ENCODE peak calls at places on chromosomes 13 and 19, in six cellular contexts. B is psoas muscle, I is gastrocnemius medialis, U is breast epithelium, D is endothelial cell of umbilical vein, E is cardiac muscle cell. V is an unnamed sample. For H3K4me1 and H3K36me3, the result is how much of the 10 kb centered on the place peaks cover.

GRCh38 chr13:80100636-80101035 is 240.3 kb downstream of the SPRY2 start:
- DNase-seq in B (no peak), I (no peak), U (no peak), D (no peak), E (peak), V (no peak)

GRCh38 chr19:51507209-51507608 is 5.6 kb upstream of the SIGLEC12 start:
- DNase-seq in B (no peak), I (no peak), U (no peak), D (no peak), E (no peak), V (no peak)

GRCh38 chr13:108226184-108226583 is 8.0 kb downstream of the ABHD13 start:
- DNase-seq in B (no peak), I (no peak), U (no peak), D (no peak), E (no peak), V (no peak)

GRCh38 chr19:27746691-27747380 is 1466.1 kb downstream of the UQCRFS1 start:
- DNase-seq in B (peak), I (no peak), U (peak), D (no peak), E (peak), V (peak)

GRCh38 chr19:22622020-22622419 is 12.1 kb upstream of the ZNF492 start:
- DNase-seq in B (no peak), I (no peak), U (no peak), D (no peak), E (no peak), V (no peak)

GRCh38 chr19:35738021-35738886 is 4.0 kb downstream of the IGFLR1 start:
- DNase-seq in B (no peak), I (no peak), U (no peak), D (no peak), E (no peak), V (no peak)

GRCh38 chr19:6736169-6736916 is 1.0 kb downstream of the GPR108 start:
- DNase-seq in B (peak), I (peak), U (peak), D (peak), E (peak), V (peak)

GRCh38 chr13:33276581-33276980 is 9.0 kb downstream of the STARD13 start:
- DNase-seq in B (no peak), I (no peak), U (no peak), D (peak), E (peak), V (no peak)

GRCh38 chr13:43298799-43299198 is 275.4 kb downstream of the DNAJC15 start:
- DNase-seq in B (no peak), I (no peak), U (no peak), D (peak), E (no peak), V (no peak)

GRCh38 chr13:34640931-34641330 is 301.1 kb upstream of the NBEA start:
- DNase-seq in B (no peak), I (no peak), U (no peak), D (no peak), E (no peak), V (no peak)

GRCh38 chr13:68234278-68234677 is 1004.1 kb upstream of the PCDH9 start:
- DNase-seq in B (no peak), I (no peak), U (no peak), D (peak), E (no peak), V (peak)

GRCh38 chr19:40717325-40717879 is 490 bp downstream of the ITPKC start:
- DNase-seq in B (no peak), I (no peak), U (peak), D (no peak), E (no peak), V (no peak)

GRCh38 chr13:112658807-112659206 is 31.0 kb upstream of the ATP11A start:
- DNase-seq in B (no peak), I (no peak), U (peak), D (no peak), E (no peak), V (no peak)

GRCh38 chr19:43639507-43640423 is at the start of gene CADM4:
- DNase-seq in B (peak), I (no peak), U (peak), D (no peak), E (no peak), V (no peak)

GRCh38 chr13:32645854-32646253 is 59.6 kb downstream of the PDS5B start:
- DNase-seq in B (no peak), I (no peak), U (no peak), D (no peak), E (no peak), V (no peak)

GRCh38 chr13:98050041-98050466 is 92.8 kb upstream of the FARP1 start:
- DNase-seq in B (no peak), I (no peak), U (peak), D (no peak), E (no peak), V (peak)

GRCh38 chr19:18490719-18491118 is 31.2 kb downstream of the ELL start:
- DNase-seq in B (no peak), I (no peak), U (no peak), D (no peak), E (no peak), V (no peak)
- H3K4me1 ChIP-seq in B (half or more), I (half or more), U (under half), D (under half), E (under half), V (under half)

DNA sequence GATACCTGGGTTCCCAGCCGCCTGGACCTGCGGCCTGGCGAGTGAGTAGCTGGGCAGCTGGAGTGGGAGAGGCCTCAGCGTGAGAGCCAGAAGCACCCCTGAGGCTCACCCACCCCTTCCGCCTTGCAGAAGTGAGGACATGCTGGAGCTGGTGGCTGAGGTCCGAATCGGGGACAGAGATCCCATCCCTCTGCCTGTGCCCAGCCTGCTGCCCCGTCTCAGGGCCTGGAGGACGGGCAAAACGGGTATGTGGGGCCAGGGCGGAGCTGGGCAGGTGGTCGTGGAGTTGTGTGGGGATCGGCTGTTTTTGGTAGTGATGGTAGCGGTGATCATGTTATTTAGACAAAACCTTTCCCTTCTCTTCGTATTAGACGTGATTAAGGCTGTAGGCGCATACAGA is 4.6 kb downstream of the SCAF1 start:
- DNase-seq in B (no peak), I (no peak), U (no peak), D (no peak), E (no peak), V (no peak)
- H3K36me3 ChIP-seq in B (half or more), I (under half), U (under half), D (under half), E (under half), V (under half)

DNA sequence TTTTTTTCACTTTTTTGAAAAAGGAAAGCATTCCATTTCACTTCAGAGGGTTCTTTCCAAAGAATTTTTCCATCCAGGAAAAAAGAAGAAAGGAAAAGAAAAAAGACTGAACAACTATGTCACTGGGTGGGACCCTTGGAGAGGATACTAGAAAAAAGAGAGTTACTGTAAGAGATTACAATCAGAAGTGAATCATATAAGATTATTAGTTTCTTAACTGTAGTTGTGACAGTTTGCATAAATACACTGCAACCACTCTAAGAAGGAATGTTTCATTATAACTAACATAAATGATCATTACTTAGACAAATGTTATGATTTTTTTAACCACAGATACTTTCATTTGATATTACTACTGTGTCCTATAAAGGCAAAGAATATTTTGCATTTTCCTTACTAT is 87.7 kb downstream of the KLF12 start:
- DNase-seq in B (no peak), I (no peak), U (no peak), D (no peak), E (no peak), V (no peak)
- H3K4me1 ChIP-seq in B (under half), I (under half), U (under half), D (under half), E (under half), V (under half)

GRCh38 chr13:29892149-29892548 is 41.7 kb upstream of the UBL3 start:
- DNase-seq in B (no peak), I (no peak), U (no peak), D (no peak), E (no peak), V (no peak)
- H3K36me3 ChIP-seq in B (under half), I (under half), U (under half), D (under half), E (under half), V (under half)

DNA sequence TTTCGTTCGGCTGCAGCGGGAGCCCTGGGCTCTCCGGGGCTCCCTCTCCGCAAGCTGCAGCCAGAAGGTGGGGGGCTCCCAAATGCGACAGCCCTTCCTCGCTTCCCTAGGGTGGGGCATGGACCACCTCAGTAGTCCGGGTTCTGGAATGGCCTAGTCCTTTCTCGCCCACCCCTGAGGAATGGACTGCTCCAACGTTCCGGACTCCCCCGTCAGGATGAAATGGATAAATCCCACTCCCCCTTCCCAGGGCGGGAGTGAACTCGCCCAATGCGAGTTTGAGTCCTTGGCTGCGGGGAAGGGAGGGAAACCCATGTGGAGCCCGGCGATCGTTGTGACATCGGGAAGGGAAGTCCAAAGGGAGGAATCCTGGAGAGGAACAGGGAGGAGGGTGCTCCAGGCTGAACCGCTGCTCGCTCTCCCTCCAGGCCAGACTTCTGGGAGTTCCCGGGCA is 5.5 kb downstream of the HRC start:
- DNase-seq in B (peak), I (no peak), U (peak), D (peak), E (peak), V (peak)
- H3K4me1 ChIP-seq in B (under half), I (under half), U (under half), D (under half), E (under half), V (under half)

V was measured in PC-3.